ENCODE peak calls at places on chromosomes 16 and 17, in six cellular contexts. Y is SK-N-SH, A is PC-3, P is MM.1S, O is GM23248, N is GM23338. M is an unnamed sample.
A peak's percentile ranks its signal among the peaks of the same experiment; 100 is the strongest.

GRCh38 chr17:17455173-17455572 is 21.6 kb upstream of the MED9 start:
- DNase-seq in Y (no peak), A (no peak), P (no peak), O (no peak), N (no peak), M (no peak)

GRCh38 chr17:43212641-43213490 is 1.2 kb downstream of the TMEM106A start:
- DNase-seq in Y (no peak), A (no peak), P (no peak), O (peak; percentile 32), N (no peak), M (no peak)

GRCh38 chr16:66842765-66843164 is 1.4 kb upstream of the CA7 start:
- DNase-seq in Y (peak; percentile 48), A (no peak), P (no peak), O (peak; percentile 55), N (no peak), M (no peak)

GRCh38 chr17:68455756-68456528 is 1.4 kb downstream of the WIPI1 start:
- DNase-seq in Y (peak; percentile 34), A (peak; percentile 88), P (no peak), O (peak; percentile 90), N (no peak), M (peak; percentile 33)

GRCh38 chr16:53576228-53576627 is 73.2 kb upstream of the AKTIP start:
- DNase-seq in Y (no peak), A (no peak), P (no peak), O (no peak), N (no peak), M (no peak)

GRCh38 chr16:46828943-46829342 is 2.0 kb downstream of the C16orf87 start:
- DNase-seq in Y (no peak), A (no peak), P (no peak), O (no peak), N (no peak), M (no peak)

GRCh38 chr16:66844342-66845079 is at the start of gene CA7:
- DNase-seq in Y (peak; percentile 75), A (no peak), P (no peak), O (peak; percentile 23), N (peak; percentile 62), M (no peak)

GRCh38 chr17:35046740-35047283 is 16.7 kb downstream of the RFFL start:
- DNase-seq in Y (peak; percentile 54), A (no peak), P (peak; percentile 56), O (peak; percentile 56), N (no peak), M (peak; percentile 24)

GRCh38 chr16:30113031-30113710 is at the start of gene GDPD3:
- DNase-seq in Y (no peak), A (peak; percentile 33), P (no peak), O (peak; percentile 44), N (no peak), M (no peak)

GRCh38 chr17:42798011-42798382 is 507 bp downstream of the COA3 start:
- DNase-seq in Y (no peak), A (no peak), P (no peak), O (no peak), N (no peak), M (no peak)

GRCh38 chr17:19702231-19702641 is 14.1 kb downstream of the SLC47A2 start:
- DNase-seq in Y (no peak), A (no peak), P (no peak), O (no peak), N (no peak), M (no peak)

GRCh38 chr16:66154801-66155200 is 211.7 kb upstream of the CDH5 start:
- DNase-seq in Y (no peak), A (no peak), P (no peak), O (no peak), N (no peak), M (no peak)

GRCh38 chr17:65531508-65532431 is 29.7 kb downstream of the AXIN2 start:
- DNase-seq in Y (peak; percentile 93), A (no peak), P (no peak), O (peak; percentile 53), N (peak; percentile 60), M (no peak)

GRCh38 chr16:26885674-26886073 is 181.1 kb upstream of the C16orf82 start:
- DNase-seq in Y (no peak), A (no peak), P (no peak), O (no peak), N (no peak), M (no peak)

GRCh38 chr16:28192811-28193529 is 18.8 kb downstream of the XPO6 start:
- DNase-seq in Y (no peak), A (no peak), P (no peak), O (no peak), N (no peak), M (no peak)

GRCh38 chr17:32349503-32349853 is 479 bp upstream of the ZNF207 start:
- DNase-seq in Y (peak; percentile 27), A (peak; percentile 3), P (peak; percentile 23), O (peak; percentile 45), N (peak; percentile 27), M (peak; percentile 7)

GRCh38 chr17:77693301-77693700 is 265.2 kb upstream of the TNRC6C start:
- DNase-seq in Y (no peak), A (no peak), P (no peak), O (no peak), N (no peak), M (no peak)

GRCh38 chr16:75374388-75374787 is 58.9 kb downstream of the CFDP1 start:
- DNase-seq in Y (no peak), A (no peak), P (no peak), O (no peak), N (no peak), M (no peak)

GRCh38 chr16:1779741-1780676 is 2.4 kb downstream of the SPSB3 start:
- DNase-seq in Y (no peak), A (no peak), P (no peak), O (no peak), N (no peak), M (no peak)

GRCh38 chr16:30395992-30396560 is 856 bp downstream of the ZNF48 start:
- DNase-seq in Y (peak; percentile 68), A (no peak), P (no peak), O (no peak), N (no peak), M (no peak)

GRCh38 chr17:8489841-8490240 is 54.2 kb downstream of the NDEL1 start:
- DNase-seq in Y (no peak), A (no peak), P (no peak), O (peak; percentile 58), N (no peak), M (no peak)

DNA sequence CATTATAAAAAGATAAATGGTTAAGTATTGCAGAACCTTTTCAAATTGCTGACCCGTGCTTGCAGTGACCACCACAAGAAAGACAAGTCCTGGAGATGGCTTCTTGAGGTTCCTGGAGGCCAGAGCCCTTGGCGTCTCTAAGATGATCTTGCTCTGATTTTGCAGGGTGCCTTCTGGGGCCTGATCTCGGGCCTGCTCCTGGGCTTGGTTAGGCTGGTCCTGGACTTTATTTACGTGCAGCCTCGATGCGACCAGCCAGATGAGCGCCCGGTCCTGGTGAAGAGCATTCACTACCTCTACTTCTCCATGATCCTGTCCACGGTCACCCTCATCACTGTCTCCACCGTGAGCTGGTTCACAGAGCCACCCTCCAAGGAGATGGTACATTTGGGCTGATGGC is 63.0 kb downstream of the SLC5A11 start:
- DNase-seq in Y (no peak), A (no peak), P (no peak), O (no peak), N (no peak), M (no peak)
- H3F3A ChIP-seq in Y (no peaks in the 10 kb centered on the region), A (no peaks in the 10 kb centered on the region), P (no peaks in the 10 kb centered on the region), O (no peaks in the 10 kb centered on the region), N (no peaks in the 10 kb centered on the region), M (no peaks in the 10 kb centered on the region)

GRCh38 chr17:51857052-51857593 is 301.4 kb downstream of the CA10 start:
- DNase-seq in Y (peak; percentile 26), A (peak; percentile 39), P (no peak), O (no peak), N (peak; percentile 69), M (no peak)

GRCh38 chr17:51860934-51861561 is 297.5 kb downstream of the CA10 start:
- DNase-seq in Y (peak; percentile 50), A (peak; percentile 64), P (peak; percentile 45), O (peak; percentile 21), N (peak; percentile 90), M (no peak)
- H3K9me2 ChIP-seq in Y (no peaks in the 10 kb centered on the region), A (no peaks in the 10 kb centered on the region), P (no peaks in the 10 kb centered on the region), O (no peaks in the 10 kb centered on the region), N (no peaks in the 10 kb centered on the region), M (no peaks in the 10 kb centered on the region)

GRCh38 chr16:69274699-69275235 is 36.4 kb upstream of the VPS4A start:
- DNase-seq in Y (no peak), A (no peak), P (no peak), O (no peak), N (no peak), M (no peak)
- H3K4me1 ChIP-seq in Y (peaks cover 26% of the 10 kb centered on the region), A (no peaks in the 10 kb centered on the region), P (no peaks in the 10 kb centered on the region), O (peaks cover 30% of the 10 kb centered on the region), N (no peaks in the 10 kb centered on the region), M (no peaks in the 10 kb centered on the region)

GRCh38 chr17:57908278-57908677 is 46.9 kb downstream of the CUEDC1 start:
- DNase-seq in Y (no peak), A (no peak), P (no peak), O (no peak), N (no peak), M (no peak)
- H3F3A ChIP-seq in Y (peaks cover 15% of the 10 kb centered on the region), A (no peaks in the 10 kb centered on the region), P (peaks cover 4% of the 10 kb centered on the region), O (peaks cover 8% of the 10 kb centered on the region), N (peaks cover 8% of the 10 kb centered on the region), M (peaks cover 9% of the 10 kb centered on the region)

GRCh38 chr17:7234100-7235012 is at the start of gene DVL2:
- DNase-seq in Y (peak; percentile 97), A (peak; percentile 87), P (peak; percentile 95), O (peak; percentile 98), N (peak; percentile 99), M (peak; percentile 78)

GRCh38 chr17:7229504-7229903 is 4.8 kb downstream of the DVL2 start:
- DNase-seq in Y (no peak), A (no peak), P (no peak), O (no peak), N (no peak), M (no peak)

GRCh38 chr17:7228920-7229319 is 5.4 kb downstream of the DVL2 start:
- DNase-seq in Y (no peak), A (no peak), P (no peak), O (no peak), N (no peak), M (no peak)

GRCh38 chr17:7233701-7234099 is 617 bp downstream of the DVL2 start:
- DNase-seq in Y (no peak), A (no peak), P (no peak), O (peak; percentile 75), N (no peak), M (no peak)

GRCh38 chr17:7232114-7232513 is 2.2 kb downstream of the DVL2 start:
- DNase-seq in Y (no peak), A (peak; percentile 1), P (no peak), O (no peak), N (no peak), M (no peak)
- H3K9me2 ChIP-seq in Y (no peaks in the 10 kb centered on the region), A (no peaks in the 10 kb centered on the region), P (no peaks in the 10 kb centered on the region), O (no peaks in the 10 kb centered on the region), N (no peaks in the 10 kb centered on the region), M (no peaks in the 10 kb centered on the region)

DNA sequence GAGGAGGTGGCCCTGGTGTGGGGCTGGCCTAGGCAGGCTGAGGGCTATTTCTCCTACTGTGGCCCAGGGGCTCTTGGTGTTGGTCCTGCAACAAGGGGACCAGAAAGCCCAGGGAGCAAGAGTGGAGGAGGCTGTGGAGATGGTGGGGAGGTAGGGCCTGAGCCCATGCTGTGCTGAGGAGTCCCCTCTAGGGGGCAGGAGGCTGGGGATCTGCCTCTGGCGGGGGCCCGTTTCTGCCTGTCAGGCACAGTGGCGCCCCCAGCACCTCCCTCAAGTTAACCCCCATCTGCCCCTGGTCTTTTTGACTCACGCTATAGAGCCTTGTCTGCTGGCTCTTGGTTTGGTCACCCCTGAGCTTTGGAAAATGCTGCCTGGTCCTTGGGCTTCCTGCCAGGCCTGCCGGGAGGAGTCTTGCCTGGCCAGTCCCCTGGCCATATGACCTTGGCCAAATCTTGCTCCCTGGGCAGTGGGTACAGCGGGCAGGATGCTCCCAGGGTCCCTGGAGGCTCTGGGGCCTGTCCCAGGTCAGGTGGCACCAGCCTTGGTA is 5.9 kb downstream of the BAIAP2 start:
- DNase-seq in Y (peak; percentile 77), A (peak; percentile 11), P (no peak), O (peak; percentile 66), N (peak; percentile 82), M (no peak)
- H3K4me1 ChIP-seq in Y (peaks cover 30% of the 10 kb centered on the region), A (peaks cover 74% of the 10 kb centered on the region), P (no peaks in the 10 kb centered on the region), O (peaks cover 35% of the 10 kb centered on the region), N (peaks cover 11% of the 10 kb centered on the region), M (peaks cover 79% of the 10 kb centered on the region)

M was measured in PC-9.